ENCODE peak calls at places on chromosomes 5 and 9, in seven cellular contexts. Z is PC-3, K is GM23338, D is endothelial cell of umbilical vein, H is HepG2, I is GM23248, O is fibroblast of lung. B is an unnamed sample. For H3K4me1, the result is how much of the 10 kb centered on the place peaks cover.

GRCh38 chr9:130175355-130175754 is 3.2 kb downstream of the NCS1 start:
- DNase-seq in Z (no peak), K (no peak), D (no peak), H (no peak), I (no peak), O (no peak), B (no peak)

GRCh38 chr5:119578937-119579336 is 50.4 kb upstream of the FAM170A start:
- DNase-seq in Z (peak), K (peak), D (peak), H (peak), I (peak), O (peak), B (peak)

GRCh38 chr9:130662927-130663257 is 1.5 kb upstream of the PRDM12 start:
- DNase-seq in Z (no peak), K (peak), D (no peak), H (no peak), I (no peak), O (no peak), B (peak)

GRCh38 chr5:8906303-8906967 is 639.4 kb downstream of the SEMA5A start:
- DNase-seq in Z (peak), K (no peak), D (no peak), H (no peak), I (peak), O (peak), B (no peak)

GRCh38 chr5:135055385-135055784 is 21.4 kb upstream of the PITX1 start:
- DNase-seq in Z (no peak), K (no peak), D (no peak), H (no peak), I (no peak), O (no peak), B (no peak)

GRCh38 chr9:86303316-86303975 is 21.1 kb upstream of the ISCA1 start:
- DNase-seq in Z (peak), K (peak), D (peak), H (no peak), I (no peak), O (peak), B (no peak)

GRCh38 chr5:30401479-30402058 is 791.9 kb upstream of the CDH6 start:
- DNase-seq in Z (peak), K (peak), D (no peak), H (peak), I (peak), O (peak), B (peak)

GRCh38 chr5:175252234-175252805 is 191.7 kb downstream of the DRD1 start:
- DNase-seq in Z (peak), K (no peak), D (no peak), H (no peak), I (peak), O (peak), B (no peak)

GRCh38 chr5:10563132-10563939 is 534 bp upstream of the ANKRD33B start:
- DNase-seq in Z (peak), K (peak), D (no peak), H (no peak), I (peak), O (peak), B (peak)

GRCh38 chr9:97470076-97470475 is 31.4 kb upstream of the TMOD1 start:
- DNase-seq in Z (peak), K (peak), D (no peak), H (no peak), I (no peak), O (no peak), B (peak)

GRCh38 chr9:120842685-120843485 is at the start of gene PSMD5:
- DNase-seq in Z (peak), K (peak), D (peak), H (peak), I (peak), O (peak), B (peak)

GRCh38 chr5:17184596-17184995 is 32.8 kb upstream of the BASP1 start:
- DNase-seq in Z (no peak), K (no peak), D (no peak), H (no peak), I (peak), O (peak), B (no peak)

DNA sequence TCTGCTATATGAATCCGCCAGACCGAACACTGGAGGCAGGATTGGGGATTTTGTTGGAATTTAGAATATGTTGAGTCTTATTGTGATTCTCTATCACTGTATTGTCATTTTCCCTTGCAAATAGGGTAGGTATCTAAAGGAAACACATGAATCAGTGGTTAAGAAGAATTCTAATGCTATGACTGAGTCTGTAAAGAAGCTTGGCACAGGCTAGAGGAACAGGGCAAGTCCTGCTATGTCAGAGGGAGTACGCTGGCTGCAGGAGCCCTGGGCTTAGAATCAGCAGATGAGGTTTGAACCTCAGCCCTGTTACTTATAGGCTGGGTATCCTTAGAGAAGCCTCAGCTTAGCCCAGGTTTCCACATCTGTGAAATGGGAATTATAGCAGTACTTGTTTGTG is 198.1 kb downstream of the NR3C1 start:
- DNase-seq in Z (peak), K (peak), D (peak), H (no peak), I (peak), O (peak), B (no peak)
- H3K4me1 ChIP-seq in Z (under half), K (under half), D (under half), H (under half), I (under half), O (under half), B (under half)

DNA sequence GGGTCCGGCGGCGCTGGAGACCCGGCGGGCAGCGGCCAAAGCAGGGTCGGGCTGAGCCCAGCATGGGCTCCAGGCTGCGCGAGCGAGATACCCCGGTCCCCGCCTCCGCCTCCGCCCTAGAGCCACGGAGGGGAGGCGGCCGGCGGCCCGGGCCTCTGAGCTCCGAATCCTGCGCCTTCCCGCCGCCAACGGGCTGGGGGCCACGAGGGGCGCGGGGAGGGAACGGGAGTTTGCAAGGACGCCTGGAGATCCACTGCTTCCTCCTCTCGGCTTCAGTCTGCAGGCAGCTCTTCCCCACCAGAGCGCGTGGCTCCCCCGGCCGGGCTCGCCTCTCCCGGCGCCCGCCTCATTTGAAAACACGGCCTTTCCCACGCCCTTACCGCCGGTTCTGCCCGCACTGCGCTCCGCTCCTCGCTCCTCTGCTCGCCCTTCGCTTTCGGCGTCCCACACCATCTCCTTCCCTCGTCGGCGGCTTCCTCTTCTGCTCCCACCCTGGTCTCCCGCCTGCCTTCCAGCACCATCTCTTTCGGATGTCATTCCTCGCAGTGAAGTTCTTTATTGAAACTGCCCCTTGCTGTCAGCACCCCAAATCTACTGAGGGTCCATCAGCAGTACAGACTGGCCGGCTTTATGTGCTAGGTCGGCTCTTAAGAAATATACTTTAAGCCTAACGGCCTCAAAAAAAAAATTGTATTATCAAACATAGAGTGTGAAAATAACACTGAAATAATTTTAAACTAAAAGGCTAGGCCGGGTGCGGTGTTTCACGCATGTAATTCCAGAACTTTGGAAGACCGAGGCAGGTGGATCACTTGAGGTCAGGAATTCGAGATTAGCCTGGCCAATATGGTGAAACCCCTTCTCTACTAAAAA is 105.0 kb upstream of the FAM120A start:
- DNase-seq in Z (no peak), K (peak), D (no peak), H (no peak), I (peak), O (peak), B (peak)
- TF ChIP-seq EZH2 in Z (no peak), K (no peak), D (peak), H (no peak), I (no peak), O (peak), B (peak)

DNA sequence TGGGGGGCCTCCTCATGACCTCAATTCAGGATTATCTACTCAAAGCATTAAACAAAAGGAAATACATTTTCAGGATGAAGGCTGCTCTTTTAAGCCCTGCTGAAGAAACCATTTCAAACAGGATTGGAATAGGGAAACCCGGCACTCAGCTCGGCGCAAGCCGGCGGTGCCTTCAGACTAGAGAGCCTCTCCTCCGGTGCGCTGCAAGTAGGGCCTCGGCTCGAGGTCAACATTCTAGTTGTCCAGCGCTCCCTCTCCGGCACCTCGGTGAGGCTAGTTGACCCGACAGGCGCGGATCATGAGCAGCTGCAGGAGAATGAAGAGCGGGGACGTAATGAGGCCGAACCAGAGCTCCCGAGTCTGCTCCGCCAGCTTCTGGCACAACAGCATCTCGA is 720 bp downstream of the TMEM203 start:
- DNase-seq in Z (no peak), K (no peak), D (no peak), H (no peak), I (no peak), O (no peak), B (no peak)
- H3K4me1 ChIP-seq in Z (under half), K (under half), D (under half), H (under half), I (under half), O (under half), B (under half)

DNA sequence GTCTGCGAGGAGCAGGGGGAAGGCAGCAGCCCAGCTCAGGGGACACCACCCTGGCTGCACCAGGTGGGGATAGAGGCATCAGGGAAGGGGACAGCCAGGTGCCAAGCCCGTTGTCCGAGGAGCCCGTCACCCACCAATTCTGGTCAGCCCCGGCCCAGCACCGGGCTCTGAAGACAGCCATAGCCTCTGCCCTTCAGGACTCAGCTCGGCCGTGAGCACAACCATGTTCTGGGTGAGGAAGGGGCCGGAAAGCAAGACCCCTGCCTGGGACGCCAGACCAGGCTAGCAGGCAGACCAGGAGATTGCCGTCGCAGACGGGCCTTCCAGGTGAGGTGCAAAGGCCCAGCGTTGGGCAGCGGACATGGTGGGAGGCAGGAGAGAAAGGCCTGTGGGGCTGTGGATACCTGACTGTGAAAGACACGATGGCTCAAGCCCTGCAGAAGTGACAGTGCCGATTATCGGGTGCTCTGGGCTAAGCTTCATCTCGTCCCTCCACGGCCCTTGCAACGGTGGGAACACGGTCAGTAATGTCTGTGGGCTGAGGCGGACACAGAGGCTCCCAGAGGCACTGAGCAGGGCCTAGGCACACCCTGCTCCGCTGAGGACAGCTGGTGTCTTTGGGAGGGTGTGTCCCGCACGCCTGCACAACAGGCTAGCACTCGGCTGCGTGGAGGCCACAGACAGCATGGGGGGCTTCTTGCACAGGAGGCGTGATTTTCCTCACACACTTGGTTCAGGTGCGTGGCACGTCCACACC is 36.5 kb downstream of the DBH start:
- DNase-seq in Z (no peak), K (no peak), D (no peak), H (no peak), I (no peak), O (no peak), B (no peak)
- TF ChIP-seq EZH2 in Z (no peak), K (no peak), D (no peak), H (no peak), I (no peak), O (no peak), B (no peak)

DNA sequence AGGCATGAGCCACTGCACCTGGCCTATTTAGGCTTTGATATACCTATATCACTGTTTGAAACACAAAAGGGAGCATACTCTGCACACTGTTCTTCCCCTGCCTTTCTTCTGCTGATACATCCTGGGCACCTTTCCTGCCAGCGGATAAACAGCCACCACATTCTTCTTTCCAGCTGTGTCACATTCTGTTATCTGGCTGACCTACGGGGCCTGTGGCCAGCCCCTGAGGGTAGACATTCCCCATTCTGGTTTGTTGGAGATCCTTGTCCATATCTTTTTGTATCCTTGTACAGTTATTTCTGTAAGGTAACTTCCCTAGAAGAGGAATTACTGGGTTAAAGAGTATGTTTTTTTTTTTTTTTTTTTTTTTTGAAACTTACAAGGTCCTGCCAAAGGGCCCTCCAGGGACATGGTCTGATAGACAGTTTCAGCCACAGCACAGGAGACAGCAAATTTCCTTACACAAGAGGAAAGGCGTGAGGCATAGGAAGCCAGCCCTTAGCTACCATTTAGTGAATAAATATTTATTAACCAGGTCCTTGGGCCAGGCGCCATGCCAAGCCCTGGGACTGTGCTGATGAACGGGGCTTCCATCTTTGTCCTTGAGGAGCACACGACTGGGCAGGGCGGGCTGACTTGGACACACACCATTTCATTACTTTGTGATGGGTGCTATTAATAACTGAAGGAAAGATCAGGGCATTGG is 57.8 kb downstream of the ERGIC1 start:
- DNase-seq in Z (no peak), K (no peak), D (peak), H (no peak), I (no peak), O (no peak), B (no peak)
- H3K4me1 ChIP-seq in Z (under half), K (under half), D (under half), H (under half), I (under half), O (under half), B (under half)

DNA sequence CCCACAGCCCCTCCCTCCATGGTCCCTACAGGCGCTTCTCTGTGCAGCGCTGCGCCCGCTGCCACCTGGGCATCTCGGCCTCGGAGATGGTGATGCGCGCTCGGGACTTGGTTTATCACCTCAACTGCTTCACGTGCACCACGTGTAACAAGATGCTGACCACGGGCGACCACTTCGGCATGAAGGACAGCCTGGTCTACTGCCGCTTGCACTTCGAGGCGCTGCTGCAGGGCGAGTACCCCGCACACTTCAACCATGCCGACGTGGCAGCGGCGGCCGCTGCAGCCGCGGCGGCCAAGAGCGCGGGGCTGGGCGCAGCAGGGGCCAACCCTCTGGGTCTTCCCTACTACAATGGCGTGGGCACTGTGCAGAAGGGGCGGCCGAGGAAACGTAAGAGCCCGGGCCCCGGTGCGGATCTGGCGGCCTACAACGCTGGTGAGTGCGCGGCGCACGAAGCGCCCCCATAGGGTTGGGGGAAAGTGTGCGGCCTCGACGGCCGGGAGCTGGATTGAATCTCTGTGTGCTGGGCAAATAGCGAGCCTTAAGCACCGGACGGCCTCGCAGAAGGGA is 3.6 kb downstream of the LHX2 start:
- DNase-seq in Z (no peak), K (peak), D (no peak), H (no peak), I (no peak), O (no peak), B (peak)
- TF ChIP-seq EZH2 in Z (no peak), K (no peak), D (peak), H (peak), I (no peak), O (peak), B (peak)

B was measured in neural progenitor cell.